ENCODE peak calls at places on chromosome 16, in five cellular contexts. O, R, P, S and B are unnamed samples.

GRCh38 chr16:73071131-73071940 is 23.4 kb upstream of the ZFHX3 start:
- DNase-seq in O (no peak), R (no peak), P (no peak), S (no peak), B (no peak)

GRCh38 chr16:3501783-3502400 is 1.1 kb downstream of the CLUAP1 start:
- DNase-seq in O (no peak), R (no peak), P (no peak), S (no peak), B (no peak)

GRCh38 chr16:77660311-77660710 is 62.0 kb upstream of the NUDT7 start:
- DNase-seq in O (no peak), R (no peak), P (no peak), S (peak), B (peak)

GRCh38 chr16:82638095-82638798 is 11.5 kb downstream of the CDH13 start:
- DNase-seq in O (no peak), R (no peak), P (no peak), S (no peak), B (no peak)

GRCh38 chr16:88421871-88422433 is 31.1 kb upstream of the ZFPM1 start:
- DNase-seq in O (no peak), R (no peak), P (no peak), S (no peak), B (no peak)

GRCh38 chr16:69166221-69166833 is 20.6 kb upstream of the SNTB2 start:
- DNase-seq in O (peak), R (peak), P (peak), S (no peak), B (no peak)

GRCh38 chr16:12646490-12647274 is 157.0 kb downstream of the CPPED1 start:
- DNase-seq in O (no peak), R (peak), P (no peak), S (no peak), B (no peak)

GRCh38 chr16:31138621-31139578 is 3.4 kb upstream of the PRSS8 start:
- DNase-seq in O (no peak), R (no peak), P (no peak), S (no peak), B (no peak)

GRCh38 chr16:2142942-2143868 is 5.2 kb upstream of the RAB26 start:
- DNase-seq in O (no peak), R (no peak), P (no peak), S (no peak), B (no peak)

GRCh38 chr16:981695-982151 is at the start of gene SOX8:
- DNase-seq in O (no peak), R (no peak), P (no peak), S (no peak), B (no peak)

GRCh38 chr16:56491657-56492261 is 28.1 kb downstream of the BBS2 start:
- DNase-seq in O (no peak), R (no peak), P (no peak), S (no peak), B (no peak)

GRCh38 chr16:15041260-15042011 is 14.4 kb downstream of the NTAN1 start:
- DNase-seq in O (no peak), R (no peak), P (no peak), S (no peak), B (no peak)

GRCh38 chr16:54687043-54687655 is 243.5 kb upstream of the IRX5 start:
- DNase-seq in O (no peak), R (no peak), P (no peak), S (no peak), B (no peak)

GRCh38 chr16:27217256-27217655 is 13.9 kb downstream of the KDM8 start:
- DNase-seq in O (no peak), R (no peak), P (no peak), S (peak), B (no peak)

GRCh38 chr16:67995423-67995822 is 3.9 kb downstream of the DPEP2 start:
- DNase-seq in O (no peak), R (no peak), P (no peak), S (peak), B (no peak)

GRCh38 chr16:67086829-67087228 is 22.9 kb upstream of the PHAF1 start:
- DNase-seq in O (no peak), R (no peak), P (no peak), S (no peak), B (no peak)

GRCh38 chr16:726438-727290 is at the start of the genes CCDC78 and HAGHL:
- DNase-seq in O (no peak), R (no peak), P (peak), S (peak), B (peak)